ENCODE peak calls at places on chromosomes 5 and 9, in eight cellular contexts. One of them, this sample, is unnamed.

GRCh38 chr5:180590543-180591248 is 603 bp downstream of the SCGB3A1 start:
- DNase-seq in SJSA1: no peak
- DNase-seq in uterus: no peak
- DNase-seq in Karpas-422: no peak
- DNase-seq in mammary epithelial cell: no peak
- DNase-seq in K562: no peak
- DNase-seq in body of pancreas: no peak
- DNase-seq in tibial artery: no peak
- DNase-seq in this sample: no peak

GRCh38 chr9:37966443-37967271 is 62.7 kb upstream of the SLC25A51 start:
- DNase-seq in uterus: no peak
- DNase-seq in body of pancreas: peak; percentile 92
- DNase-seq in K562: no peak
- DNase-seq in SJSA1: no peak
- DNase-seq in mammary epithelial cell: no peak
- DNase-seq in Karpas-422: no peak
- DNase-seq in tibial artery: no peak
- DNase-seq in this sample: no peak

GRCh38 chr5:132411382-132411925 is 41.9 kb downstream of the SLC22A5 start:
- DNase-seq in K562: no peak
- DNase-seq in mammary epithelial cell: no peak
- DNase-seq in uterus: no peak
- DNase-seq in tibial artery: no peak
- DNase-seq in Karpas-422: no peak
- DNase-seq in SJSA1: no peak
- DNase-seq in body of pancreas: peak; percentile 44
- DNase-seq in this sample: no peak

GRCh38 chr9:100515578-100516494 is 42.9 kb downstream of the TMEFF1 start:
- DNase-seq in uterus: no peak
- DNase-seq in tibial artery: no peak
- DNase-seq in SJSA1: no peak
- DNase-seq in mammary epithelial cell: peak; percentile 16
- DNase-seq in Karpas-422: no peak
- DNase-seq in K562: no peak
- DNase-seq in body of pancreas: no peak
- DNase-seq in this sample: no peak

GRCh38 chr5:33008751-33009418 is 297.8 kb downstream of the NPR3 start:
- DNase-seq in K562: no peak
- DNase-seq in uterus: no peak
- DNase-seq in Karpas-422: no peak
- DNase-seq in mammary epithelial cell: peak; percentile 93
- DNase-seq in body of pancreas: no peak
- DNase-seq in SJSA1: no peak
- DNase-seq in tibial artery: no peak
- DNase-seq in this sample: no peak

GRCh38 chr5:13745508-13745907 is 199.0 kb downstream of the DNAH5 start:
- DNase-seq in tibial artery: no peak
- DNase-seq in body of pancreas: no peak
- DNase-seq in SJSA1: no peak
- DNase-seq in mammary epithelial cell: peak; percentile 64
- DNase-seq in K562: no peak
- DNase-seq in uterus: no peak
- DNase-seq in Karpas-422: no peak
- DNase-seq in this sample: no peak

GRCh38 chr9:109908459-109909390 is 128.7 kb downstream of the PALM2AKAP2 start:
- DNase-seq in Karpas-422: no peak
- DNase-seq in SJSA1: peak; percentile 60
- DNase-seq in mammary epithelial cell: no peak
- DNase-seq in uterus: no peak
- DNase-seq in tibial artery: no peak
- DNase-seq in body of pancreas: no peak
- DNase-seq in K562: no peak
- DNase-seq in this sample: no peak

GRCh38 chr9:6567140-6567591 is 78.4 kb downstream of the GLDC start:
- DNase-seq in Karpas-422: no peak
- DNase-seq in body of pancreas: no peak
- DNase-seq in mammary epithelial cell: peak; percentile 98
- DNase-seq in K562: no peak
- DNase-seq in uterus: no peak
- DNase-seq in tibial artery: no peak
- DNase-seq in SJSA1: peak; percentile 74
- DNase-seq in this sample: no peak

GRCh38 chr9:20760246-20760901 is 76.3 kb downstream of the FOCAD start:
- DNase-seq in SJSA1: no peak
- DNase-seq in tibial artery: no peak
- DNase-seq in body of pancreas: no peak
- DNase-seq in mammary epithelial cell: peak; percentile 19
- DNase-seq in uterus: no peak
- DNase-seq in K562: no peak
- DNase-seq in Karpas-422: no peak
- DNase-seq in this sample: no peak

GRCh38 chr9:127397722-127398647 is 1.0 kb downstream of the SLC2A8 start:
- DNase-seq in SJSA1: peak; percentile 63
- DNase-seq in mammary epithelial cell: peak; percentile 11
- DNase-seq in Karpas-422: peak; percentile 70
- DNase-seq in body of pancreas: peak; percentile 34
- DNase-seq in K562: peak; percentile 47
- DNase-seq in tibial artery: peak; percentile 55
- DNase-seq in uterus: peak; percentile 48
- DNase-seq in this sample: peak; percentile 28

GRCh38 chr5:155260798-155261197 is 247.2 kb downstream of the KIF4B start:
- DNase-seq in body of pancreas: peak; percentile 5
- DNase-seq in mammary epithelial cell: no peak
- DNase-seq in K562: no peak
- DNase-seq in Karpas-422: peak; percentile 72
- DNase-seq in SJSA1: no peak
- DNase-seq in tibial artery: no peak
- DNase-seq in uterus: no peak
- DNase-seq in this sample: peak; percentile 15

GRCh38 chr9:2623866-2624682 is 2.5 kb downstream of the VLDLR start:
- DNase-seq in body of pancreas: no peak
- DNase-seq in SJSA1: no peak
- DNase-seq in K562: no peak
- DNase-seq in mammary epithelial cell: no peak
- DNase-seq in Karpas-422: no peak
- DNase-seq in tibial artery: no peak
- DNase-seq in uterus: no peak
- DNase-seq in this sample: no peak

GRCh38 chr5:36200513-36200912 is 41.2 kb downstream of the NADK2 start:
- DNase-seq in K562: no peak
- DNase-seq in tibial artery: no peak
- DNase-seq in uterus: no peak
- DNase-seq in Karpas-422: no peak
- DNase-seq in body of pancreas: no peak
- DNase-seq in mammary epithelial cell: peak; percentile 78
- DNase-seq in SJSA1: no peak
- DNase-seq in this sample: no peak

GRCh38 chr9:119365291-119366027 is 3.8 kb downstream of the BRINP1 start:
- DNase-seq in K562: no peak
- DNase-seq in uterus: no peak
- DNase-seq in Karpas-422: peak; percentile 73
- DNase-seq in body of pancreas: no peak
- DNase-seq in tibial artery: no peak
- DNase-seq in SJSA1: no peak
- DNase-seq in mammary epithelial cell: peak; percentile 40
- DNase-seq in this sample: peak; percentile 53

GRCh38 chr5:139131881-139132480 is 66.2 kb downstream of the SIL1 start:
- DNase-seq in mammary epithelial cell: no peak
- DNase-seq in uterus: no peak
- DNase-seq in Karpas-422: no peak
- DNase-seq in SJSA1: no peak
- DNase-seq in tibial artery: no peak
- DNase-seq in K562: no peak
- DNase-seq in body of pancreas: no peak
- DNase-seq in this sample: no peak

GRCh38 chr9:5326893-5327548 is 12.7 kb downstream of the RLN1 start:
- DNase-seq in Karpas-422: no peak
- DNase-seq in K562: no peak
- DNase-seq in tibial artery: no peak
- DNase-seq in mammary epithelial cell: no peak
- DNase-seq in SJSA1: no peak
- DNase-seq in body of pancreas: peak; percentile 73
- DNase-seq in uterus: no peak
- DNase-seq in this sample: peak; percentile 50

GRCh38 chr5:59873113-59873512 is 20.4 kb downstream of the PDE4D start:
- DNase-seq in tibial artery: no peak
- DNase-seq in mammary epithelial cell: no peak
- DNase-seq in SJSA1: peak; percentile 47
- DNase-seq in body of pancreas: no peak
- DNase-seq in Karpas-422: no peak
- DNase-seq in K562: no peak
- DNase-seq in uterus: no peak
- DNase-seq in this sample: no peak

GRCh38 chr9:34463098-34463900 is 4.7 kb downstream of the DNAI1 start:
- DNase-seq in uterus: peak; percentile 29
- DNase-seq in body of pancreas: no peak
- DNase-seq in tibial artery: no peak
- DNase-seq in SJSA1: no peak
- DNase-seq in mammary epithelial cell: peak; percentile 90
- DNase-seq in Karpas-422: no peak
- DNase-seq in K562: no peak
- DNase-seq in this sample: no peak

GRCh38 chr5:77171141-77171910 is 39.2 kb upstream of the PDE8B start:
- DNase-seq in tibial artery: no peak
- DNase-seq in body of pancreas: no peak
- DNase-seq in mammary epithelial cell: no peak
- DNase-seq in K562: no peak
- DNase-seq in uterus: no peak
- DNase-seq in Karpas-422: no peak
- DNase-seq in SJSA1: no peak
- DNase-seq in this sample: no peak

GRCh38 chr5:96565843-96566242 is 96.3 kb upstream of the CAST start:
- DNase-seq in K562: no peak
- DNase-seq in Karpas-422: no peak
- DNase-seq in tibial artery: no peak
- DNase-seq in uterus: no peak
- DNase-seq in mammary epithelial cell: peak; percentile 76
- DNase-seq in SJSA1: no peak
- DNase-seq in body of pancreas: no peak
- DNase-seq in this sample: no peak

DNA sequence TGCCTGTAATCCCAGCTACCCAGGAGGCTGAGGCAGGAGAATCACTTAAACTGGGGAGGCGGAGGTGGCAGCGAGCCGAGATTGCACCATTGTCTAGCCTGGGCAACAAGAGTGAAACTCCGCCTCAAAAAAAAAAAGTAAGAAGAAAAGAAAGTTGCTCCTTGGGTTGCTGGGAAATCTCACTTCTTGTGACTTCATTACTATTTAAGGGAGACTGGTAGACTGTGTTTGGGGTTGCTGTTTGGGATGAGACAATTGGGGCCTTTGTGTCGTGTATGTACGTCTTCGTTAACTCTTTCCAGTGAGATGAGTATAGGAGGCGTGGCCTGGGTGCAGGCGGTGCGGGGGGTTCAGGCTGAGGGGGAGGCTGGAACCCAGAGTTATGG is 11.6 kb downstream of the NDST1 start:
- DNase-seq in SJSA1: no peak
- DNase-seq in tibial artery: no peak
- DNase-seq in uterus: no peak
- DNase-seq in K562: no peak
- DNase-seq in mammary epithelial cell: no peak
- DNase-seq in Karpas-422: no peak
- DNase-seq in body of pancreas: no peak
- DNase-seq in this sample: no peak
- H3K36me3 ChIP-seq in SJSA1: peaks cover 57% of the 10 kb centered on the region
- H3K36me3 ChIP-seq in tibial artery: peaks cover 22% of the 10 kb centered on the region
- H3K36me3 ChIP-seq in uterus: no peaks in the 10 kb centered on the region
- H3K36me3 ChIP-seq in K562: peaks cover 32% of the 10 kb centered on the region
- H3K36me3 ChIP-seq in mammary epithelial cell: peaks cover 16% of the 10 kb centered on the region
- H3K36me3 ChIP-seq in Karpas-422: no peaks in the 10 kb centered on the region
- H3K36me3 ChIP-seq in body of pancreas: no peaks in the 10 kb centered on the region
- H3K36me3 ChIP-seq in this sample: peaks cover 3% of the 10 kb centered on the region

DNA sequence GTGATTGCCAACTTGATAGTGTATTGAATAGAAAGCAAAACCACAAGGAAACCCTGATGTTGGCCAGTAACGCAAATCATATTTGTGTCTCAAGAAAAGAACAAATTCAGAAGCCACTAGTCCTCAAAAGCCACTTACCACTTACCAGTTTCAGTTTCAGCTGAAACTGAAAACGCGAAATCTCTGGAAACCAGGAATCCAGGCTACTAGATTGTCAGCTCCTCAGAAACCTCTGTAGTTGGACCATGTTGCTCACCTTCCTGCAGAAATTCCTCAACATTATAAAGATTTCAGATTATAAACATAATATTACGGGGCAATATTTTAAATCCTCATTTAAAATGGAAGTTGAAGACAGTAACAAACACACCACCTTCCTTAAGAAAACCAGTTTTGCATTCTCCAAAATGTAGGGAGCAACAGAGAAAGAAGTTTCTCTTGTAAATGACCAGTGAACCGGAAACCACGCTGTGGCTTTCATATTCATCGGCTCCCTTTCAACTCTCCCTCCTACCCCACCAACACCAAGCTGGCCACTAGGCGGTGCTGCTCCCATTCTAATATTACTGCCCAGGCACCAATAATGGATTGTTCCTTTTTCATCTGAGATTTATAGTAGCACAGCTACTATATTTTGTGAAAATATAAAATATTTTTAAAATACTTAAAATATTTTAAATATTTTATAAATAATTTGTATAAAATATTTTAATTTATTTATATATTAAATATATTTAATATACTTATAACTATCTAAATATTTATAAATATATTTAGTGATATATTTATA is 8.7 kb upstream of the TMED7 start:
- DNase-seq in uterus: peak; percentile 84
- DNase-seq in K562: peak; percentile 81
- DNase-seq in mammary epithelial cell: peak; percentile 68
- DNase-seq in SJSA1: peak; percentile 91
- DNase-seq in body of pancreas: peak; percentile 90
- DNase-seq in Karpas-422: peak; percentile 96
- DNase-seq in tibial artery: peak; percentile 94
- DNase-seq in this sample: peak; percentile 90
- H3K4me3 ChIP-seq in uterus: peak overlapping the region; percentile 24
- H3K4me3 ChIP-seq in K562: no peak overlapping the region
- H3K4me3 ChIP-seq in mammary epithelial cell: peak overlapping the region; percentile 10
- H3K4me3 ChIP-seq in SJSA1: peak overlapping the region; percentile 23
- H3K4me3 ChIP-seq in body of pancreas: no peak overlapping the region
- H3K4me3 ChIP-seq in Karpas-422: peak overlapping the region; percentile 58
- H3K4me3 ChIP-seq in tibial artery: peak overlapping the region; percentile 28
- H3K4me3 ChIP-seq in this sample: no peak overlapping the region

DNA sequence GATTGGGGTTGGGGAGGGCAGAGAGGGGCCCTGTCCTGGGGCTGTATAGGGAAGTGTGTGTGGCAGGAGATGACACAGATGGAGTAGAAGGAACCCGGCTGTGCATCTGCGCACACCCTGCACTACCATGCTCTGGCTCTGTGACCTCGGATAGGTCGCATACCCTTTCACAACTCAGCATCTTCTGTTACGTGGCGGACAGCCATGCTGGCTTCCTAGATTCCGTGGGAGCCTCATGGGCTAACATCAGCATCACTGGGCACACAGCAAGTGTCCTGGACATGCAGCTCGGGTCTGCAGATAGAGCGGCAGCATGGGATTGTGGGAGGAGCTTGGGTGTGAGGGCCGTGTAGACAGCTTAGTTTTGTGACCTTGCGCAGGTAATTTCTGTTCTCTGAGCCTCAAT is 9.2 kb downstream of the ARPC5L start:
- DNase-seq in SJSA1: no peak
- DNase-seq in K562: no peak
- DNase-seq in uterus: no peak
- DNase-seq in body of pancreas: no peak
- DNase-seq in Karpas-422: peak; percentile 46
- DNase-seq in mammary epithelial cell: no peak
- DNase-seq in tibial artery: no peak
- DNase-seq in this sample: no peak
- H3K36me3 ChIP-seq in SJSA1: peaks cover 74% of the 10 kb centered on the region
- H3K36me3 ChIP-seq in K562: peaks cover 66% of the 10 kb centered on the region
- H3K36me3 ChIP-seq in uterus: no peaks in the 10 kb centered on the region
- H3K36me3 ChIP-seq in body of pancreas: no peaks in the 10 kb centered on the region
- H3K36me3 ChIP-seq in Karpas-422: peaks cover 31% of the 10 kb centered on the region
- H3K36me3 ChIP-seq in mammary epithelial cell: peaks cover 24% of the 10 kb centered on the region
- H3K36me3 ChIP-seq in tibial artery: peaks cover 29% of the 10 kb centered on the region
- H3K36me3 ChIP-seq in this sample: peaks cover 67% of the 10 kb centered on the region

GRCh38 chr9:134566936-134567335 is 74.7 kb upstream of the COL5A1 start:
- DNase-seq in tibial artery: no peak
- DNase-seq in K562: no peak
- DNase-seq in Karpas-422: no peak
- DNase-seq in SJSA1: peak; percentile 16
- DNase-seq in uterus: no peak
- DNase-seq in body of pancreas: no peak
- DNase-seq in mammary epithelial cell: no peak
- DNase-seq in this sample: no peak
- H3K4me3 ChIP-seq in tibial artery: no peak overlapping the region
- H3K4me3 ChIP-seq in K562: no peak overlapping the region
- H3K4me3 ChIP-seq in Karpas-422: no peak overlapping the region
- H3K4me3 ChIP-seq in SJSA1: no peak overlapping the region
- H3K4me3 ChIP-seq in uterus: no peak overlapping the region
- H3K4me3 ChIP-seq in body of pancreas: no peak overlapping the region
- H3K4me3 ChIP-seq in mammary epithelial cell: no peak overlapping the region
- H3K4me3 ChIP-seq in this sample: no peak overlapping the region

This sample was measured in HAP-1.